ENCODE peak calls at places on chromosomes 4 and X, in eight cellular contexts. M is cardiac muscle cell, E is hepatocyte, D is H1, A is esophagus squamous epithelium, T is IMR-90, F is pancreas, O is AG04450. X is an unnamed sample.
A peak's percentile ranks its signal among the peaks of the same experiment; 100 is the strongest.

GRCh38 chr4:115454228-115454627 is 340.8 kb upstream of the NDST4 start:
- DNase-seq in M (no peak), E (no peak), D (no peak), A (no peak), T (no peak), F (no peak), O (no peak), X (no peak)

GRCh38 chr4:136441629-136442282 is 1090.5 kb downstream of the PCDH18 start:
- DNase-seq in M (no peak), E (no peak), D (no peak), A (no peak), T (no peak), F (no peak), O (no peak), X (no peak)

GRCh38 chrX:307261-308111 is 11.1 kb downstream of the GTPBP6 start:
- DNase-seq in M (no peak), E (no peak), D (no peak), A (no peak), T (no peak), F (no peak), O (no peak), X (no peak)

GRCh38 chrX:148659481-148659880 is 159.1 kb downstream of the AFF2 start:
- DNase-seq in M (peak; percentile 72), E (no peak), D (no peak), A (no peak), T (no peak), F (no peak), O (no peak), X (no peak)

GRCh38 chr4:153241970-153242847 is 38.0 kb downstream of the TRIM2 start:
- DNase-seq in M (no peak), E (peak; percentile 44), D (no peak), A (no peak), T (peak; percentile 73), F (no peak), O (no peak), X (no peak)

GRCh38 chr4:75673959-75674328 is 733 bp upstream of the G3BP2 start:
- DNase-seq in M (peak; percentile 73), E (no peak), D (no peak), A (no peak), T (no peak), F (no peak), O (no peak), X (no peak)

GRCh38 chr4:147340547-147341225 is 140.2 kb upstream of the EDNRA start:
- DNase-seq in M (no peak), E (no peak), D (no peak), A (no peak), T (peak; percentile 65), F (no peak), O (no peak), X (no peak)

GRCh38 chr4:47017494-47017893 is 13.9 kb upstream of the GABRB1 start:
- DNase-seq in M (no peak), E (no peak), D (no peak), A (no peak), T (peak; percentile 37), F (no peak), O (no peak), X (no peak)

GRCh38 chr4:99712099-99712498 is 54.5 kb upstream of the C4orf54 start:
- DNase-seq in M (no peak), E (no peak), D (no peak), A (no peak), T (no peak), F (peak; percentile 8), O (no peak), X (no peak)

GRCh38 chr4:86927843-86928395 is 6.9 kb upstream of the AFF1 start:
- DNase-seq in M (peak; percentile 98), E (peak; percentile 66), D (no peak), A (no peak), T (peak; percentile 99), F (no peak), O (peak; percentile 96), X (no peak)

GRCh38 chrX:24426340-24426913 is 38.7 kb upstream of the PDK3 start:
- DNase-seq in M (peak; percentile 29), E (no peak), D (no peak), A (no peak), T (peak; percentile 12), F (no peak), O (no peak), X (no peak)

GRCh38 chrX:46913710-46914109 is 1.5 kb downstream of the JADE3 start:
- DNase-seq in M (peak; percentile 57), E (peak; percentile 30), D (no peak), A (no peak), T (peak; percentile 29), F (peak; percentile 13), O (no peak), X (no peak)

GRCh38 chrX:117752745-117753144 is 363.9 kb downstream of the KLHL13 start:
- DNase-seq in M (no peak), E (no peak), D (no peak), A (no peak), T (no peak), F (no peak), O (no peak), X (no peak)

GRCh38 chrX:51876441-51876840 is 17.0 kb upstream of the MAGED1 start:
- DNase-seq in M (peak; percentile 57), E (no peak), D (no peak), A (no peak), T (peak; percentile 71), F (no peak), O (no peak), X (no peak)

GRCh38 chr4:94389595-94390290 is 47.1 kb upstream of the HPGDS start:
- DNase-seq in M (no peak), E (no peak), D (no peak), A (no peak), T (no peak), F (no peak), O (no peak), X (no peak)

GRCh38 chrX:106341823-106342222 is 173.7 kb downstream of the PWWP3B start:
- DNase-seq in M (no peak), E (no peak), D (no peak), A (no peak), T (no peak), F (no peak), O (no peak), X (no peak)

GRCh38 chr4:88018471-88018870 is 11.0 kb downstream of the PKD2 start:
- DNase-seq in M (peak; percentile 87), E (no peak), D (no peak), A (no peak), T (peak; percentile 52), F (no peak), O (peak; percentile 13), X (no peak)

GRCh38 chrX:76920621-76921020 is 493.1 kb downstream of the MAGEE1 start:
- DNase-seq in M (no peak), E (no peak), D (no peak), A (no peak), T (no peak), F (no peak), O (no peak), X (no peak)
- H3K9me3 ChIP-seq in M (no peaks in the 10 kb centered on the region), E (no peaks in the 10 kb centered on the region), D (no peaks in the 10 kb centered on the region), A (no peaks in the 10 kb centered on the region), T (no peaks in the 10 kb centered on the region), F (no peaks in the 10 kb centered on the region), O (peaks cover 5% of the 10 kb centered on the region), X (no peaks in the 10 kb centered on the region)

GRCh38 chr4:8336412-8337075 is 67.0 kb downstream of the HTRA3 start:
- DNase-seq in M (peak; percentile 13), E (no peak), D (no peak), A (no peak), T (peak; percentile 55), F (no peak), O (no peak), X (no peak)

GRCh38 chr4:8333726-8334460 is 64.3 kb downstream of the HTRA3 start:
- DNase-seq in M (no peak), E (no peak), D (no peak), A (no peak), T (no peak), F (no peak), O (no peak), X (no peak)

GRCh38 chr4:8334786-8335460 is 65.4 kb downstream of the HTRA3 start:
- DNase-seq in M (no peak), E (peak; percentile 49), D (no peak), A (no peak), T (no peak), F (peak; percentile 18), O (no peak), X (no peak)

GRCh38 chr4:8335848-8336247 is 66.3 kb downstream of the HTRA3 start:
- DNase-seq in M (no peak), E (no peak), D (no peak), A (no peak), T (no peak), F (no peak), O (no peak), X (no peak)

DNA sequence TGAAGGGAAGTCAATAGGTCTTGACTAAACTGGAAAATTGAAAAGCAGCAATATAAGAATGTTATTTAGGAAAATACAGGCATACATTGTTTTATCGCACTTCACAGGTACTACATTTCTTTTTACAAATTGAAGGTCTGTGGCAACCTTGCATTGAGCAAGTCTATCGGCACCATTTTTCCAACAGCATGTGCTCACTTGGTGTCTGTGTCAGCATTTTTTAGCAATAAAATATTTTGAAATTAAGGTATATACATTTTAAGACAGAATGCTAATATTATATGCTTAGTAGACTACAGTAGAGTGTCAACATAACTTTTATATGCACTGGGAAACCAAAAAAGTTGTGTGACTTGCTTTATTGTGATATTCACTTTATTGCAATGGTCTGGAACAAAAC is 67.5 kb downstream of the HTRA3 start:
- DNase-seq in M (no peak), E (no peak), D (no peak), A (no peak), T (no peak), F (no peak), O (no peak), X (no peak)
- H3K9me3 ChIP-seq in M (no peaks in the 10 kb centered on the region), E (no peaks in the 10 kb centered on the region), D (peaks cover 4% of the 10 kb centered on the region), A (no peaks in the 10 kb centered on the region), T (peaks cover 3% of the 10 kb centered on the region), F (no peaks in the 10 kb centered on the region), O (peaks cover 11% of the 10 kb centered on the region), X (peaks cover 3% of the 10 kb centered on the region)

GRCh38 chrX:73849054-73849453 is 286.1 kb downstream of the CHIC1 start:
- DNase-seq in M (no peak), E (no peak), D (no peak), A (no peak), T (no peak), F (no peak), O (no peak), X (no peak)
- H3K9me3 ChIP-seq in M (no peaks in the 10 kb centered on the region), E (no peaks in the 10 kb centered on the region), D (peaks cover 17% of the 10 kb centered on the region), A (no peaks in the 10 kb centered on the region), T (no peaks in the 10 kb centered on the region), F (no peaks in the 10 kb centered on the region), O (no peaks in the 10 kb centered on the region), X (no peaks in the 10 kb centered on the region)

GRCh38 chrX:48459483-48459882 is 10.6 kb downstream of the SLC38A5 start:
- DNase-seq in M (no peak), E (no peak), D (no peak), A (no peak), T (no peak), F (no peak), O (no peak), X (no peak)

GRCh38 chrX:48460606-48461005 is 9.5 kb downstream of the SLC38A5 start:
- DNase-seq in M (no peak), E (no peak), D (no peak), A (no peak), T (no peak), F (no peak), O (no peak), X (no peak)

GRCh38 chrX:48458711-48459110 is 11.3 kb downstream of the SLC38A5 start:
- DNase-seq in M (peak; percentile 41), E (no peak), D (no peak), A (no peak), T (no peak), F (no peak), O (no peak), X (no peak)

GRCh38 chrX:48460031-48460430 is 10.0 kb downstream of the SLC38A5 start:
- DNase-seq in M (no peak), E (no peak), D (no peak), A (no peak), T (no peak), F (no peak), O (no peak), X (no peak)

GRCh38 chrX:48461830-48462229 is 8.2 kb downstream of the SLC38A5 start:
- DNase-seq in M (no peak), E (no peak), D (no peak), A (no peak), T (peak; percentile 12), F (no peak), O (no peak), X (no peak)
- H3K9me3 ChIP-seq in M (no peaks in the 10 kb centered on the region), E (no peaks in the 10 kb centered on the region), D (no peaks in the 10 kb centered on the region), A (no peaks in the 10 kb centered on the region), T (peaks cover 2% of the 10 kb centered on the region), F (no peaks in the 10 kb centered on the region), O (no peaks in the 10 kb centered on the region), X (no peaks in the 10 kb centered on the region)